ENCODE peak calls at places on chromosomes 5 and 9, in four cellular contexts. One of them, this sample, is unnamed.

GRCh38 chr5:174454464-174454863 is 269.9 kb upstream of the MSX2 start:
- DNase-seq in tibial nerve: no peak
- DNase-seq in foreskin fibroblast: no peak
- DNase-seq in AG04450: no peak
- DNase-seq in this sample: no peak

GRCh38 chr5:76715734-76716455 is at the start of gene F2R:
- DNase-seq in tibial nerve: no peak
- DNase-seq in foreskin fibroblast: peak; percentile 43
- DNase-seq in AG04450: no peak
- DNase-seq in this sample: no peak

GRCh38 chr5:95081500-95082355 is 203.2 kb downstream of the MCTP1 start:
- DNase-seq in tibial nerve: peak; percentile 26
- DNase-seq in foreskin fibroblast: peak; percentile 67
- DNase-seq in AG04450: peak; percentile 63
- DNase-seq in this sample: peak; percentile 69

GRCh38 chr9:34520505-34521385 is 2.0 kb downstream of the ENHO start:
- DNase-seq in AG04450: no peak
- DNase-seq in foreskin fibroblast: no peak
- DNase-seq in tibial nerve: no peak
- DNase-seq in this sample: no peak

GRCh38 chr5:26482817-26483375 is 555.5 kb downstream of the CDH9 start:
- DNase-seq in tibial nerve: no peak
- DNase-seq in foreskin fibroblast: no peak
- DNase-seq in AG04450: no peak
- DNase-seq in this sample: no peak

GRCh38 chr9:77449177-77450092 is 198.7 kb downstream of the GNA14 start:
- DNase-seq in tibial nerve: no peak
- DNase-seq in AG04450: no peak
- DNase-seq in foreskin fibroblast: no peak
- DNase-seq in this sample: no peak

GRCh38 chr5:135139397-135140134 is 105.5 kb upstream of the PITX1 start:
- DNase-seq in tibial nerve: no peak
- DNase-seq in AG04450: peak; percentile 92
- DNase-seq in foreskin fibroblast: peak; percentile 84
- DNase-seq in this sample: peak; percentile 47

GRCh38 chr5:173880306-173880985 is 7.7 kb upstream of the CPEB4 start:
- DNase-seq in AG04450: peak; percentile 92
- DNase-seq in tibial nerve: no peak
- DNase-seq in foreskin fibroblast: peak; percentile 83
- DNase-seq in this sample: no peak

GRCh38 chr9:108933231-108933630 is 693 bp downstream of the ELP1 start:
- DNase-seq in AG04450: no peak
- DNase-seq in foreskin fibroblast: peak; percentile 20
- DNase-seq in tibial nerve: no peak
- DNase-seq in this sample: peak; percentile 10

GRCh38 chr9:109297899-109298298 is 23.0 kb downstream of the EPB41L4B start:
- DNase-seq in tibial nerve: no peak
- DNase-seq in AG04450: no peak
- DNase-seq in foreskin fibroblast: peak; percentile 16
- DNase-seq in this sample: no peak

GRCh38 chr9:136527721-136528710 is 17.8 kb downstream of the NOTCH1 start:
- DNase-seq in AG04450: no peak
- DNase-seq in tibial nerve: no peak
- DNase-seq in foreskin fibroblast: no peak
- DNase-seq in this sample: no peak

GRCh38 chr5:35357973-35358372 is 127.7 kb upstream of the PRLR start:
- DNase-seq in tibial nerve: no peak
- DNase-seq in AG04450: no peak
- DNase-seq in foreskin fibroblast: no peak
- DNase-seq in this sample: no peak

GRCh38 chr9:129166962-129167557 is 11.0 kb downstream of the IER5L start:
- DNase-seq in AG04450: no peak
- DNase-seq in foreskin fibroblast: peak; percentile 75
- DNase-seq in tibial nerve: no peak
- DNase-seq in this sample: no peak

GRCh38 chr5:17255471-17256016 is 38.1 kb downstream of the BASP1 start:
- DNase-seq in foreskin fibroblast: no peak
- DNase-seq in AG04450: no peak
- DNase-seq in tibial nerve: no peak
- DNase-seq in this sample: no peak

GRCh38 chr9:98410185-98410697 is 154.8 kb upstream of the TBC1D2 start:
- DNase-seq in AG04450: peak; percentile 73
- DNase-seq in tibial nerve: no peak
- DNase-seq in foreskin fibroblast: peak; percentile 71
- DNase-seq in this sample: no peak

GRCh38 chr5:43467100-43467499 is 16.6 kb downstream of the TMEM267 start:
- DNase-seq in foreskin fibroblast: no peak
- DNase-seq in tibial nerve: no peak
- DNase-seq in AG04450: no peak
- DNase-seq in this sample: no peak

GRCh38 chr9:97794666-97795065 is 58.4 kb upstream of the FOXE1 start:
- DNase-seq in foreskin fibroblast: no peak
- DNase-seq in tibial nerve: no peak
- DNase-seq in AG04450: no peak
- DNase-seq in this sample: no peak

GRCh38 chr9:69811329-69811989 is 9.2 kb upstream of the CFAP95 start:
- DNase-seq in tibial nerve: no peak
- DNase-seq in foreskin fibroblast: no peak
- DNase-seq in AG04450: no peak
- DNase-seq in this sample: no peak

DNA sequence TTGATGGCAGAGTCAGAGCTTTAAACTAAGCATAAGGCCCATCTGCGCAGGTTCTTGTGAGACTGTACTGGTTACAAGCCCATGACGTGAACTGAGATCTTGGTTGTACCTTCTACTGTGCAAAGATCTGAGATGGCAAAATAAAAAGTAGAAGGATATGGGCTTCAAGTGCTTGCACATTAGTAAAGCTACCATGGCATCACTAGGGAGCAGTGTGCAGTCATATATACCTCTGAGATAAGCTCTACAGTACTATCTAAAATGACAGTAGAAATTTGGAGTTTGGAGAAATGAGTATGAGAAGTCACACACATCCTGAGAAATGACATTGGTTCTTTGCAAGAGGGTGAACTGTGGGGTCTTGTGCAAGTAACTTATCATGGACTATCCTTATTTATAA is 408.2 kb upstream of the PRR16 start:
- DNase-seq in tibial nerve: no peak
- DNase-seq in AG04450: peak; percentile 21
- DNase-seq in foreskin fibroblast: peak; percentile 61
- DNase-seq in this sample: peak; percentile 6
- TF ChIP-seq CTCF in tibial nerve: no peak
- TF ChIP-seq CTCF in AG04450: peak; percentile 61
- TF ChIP-seq CTCF in foreskin fibroblast: peak; percentile 50
- TF ChIP-seq CTCF in this sample: peak; percentile 60

DNA sequence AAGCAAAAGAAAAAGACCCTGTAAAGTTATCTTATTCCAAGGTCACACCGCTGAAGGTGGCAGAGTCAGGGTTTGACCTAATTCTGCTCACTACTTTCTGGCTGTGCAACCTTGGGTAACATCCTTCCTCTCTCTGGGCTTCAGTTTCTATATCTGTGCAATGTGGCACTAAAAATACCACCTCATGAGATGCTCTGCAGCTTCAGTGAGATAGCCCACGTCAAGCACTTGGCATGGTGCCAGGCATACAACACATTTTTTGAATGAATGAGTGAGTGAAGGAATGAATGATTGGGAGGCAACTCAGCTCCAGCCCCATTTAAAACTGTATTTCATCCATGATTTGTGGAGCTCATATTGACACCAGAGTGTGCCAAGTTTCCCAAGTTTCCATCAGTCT is 62.3 kb downstream of the FOXI1 start:
- DNase-seq in AG04450: no peak
- DNase-seq in tibial nerve: no peak
- DNase-seq in foreskin fibroblast: no peak
- DNase-seq in this sample: no peak
- H3K4me3 ChIP-seq in AG04450: no peak overlapping the region
- H3K4me3 ChIP-seq in tibial nerve: no peak overlapping the region
- H3K4me3 ChIP-seq in foreskin fibroblast: no peak overlapping the region
- H3K4me3 ChIP-seq in this sample: no peak overlapping the region

DNA sequence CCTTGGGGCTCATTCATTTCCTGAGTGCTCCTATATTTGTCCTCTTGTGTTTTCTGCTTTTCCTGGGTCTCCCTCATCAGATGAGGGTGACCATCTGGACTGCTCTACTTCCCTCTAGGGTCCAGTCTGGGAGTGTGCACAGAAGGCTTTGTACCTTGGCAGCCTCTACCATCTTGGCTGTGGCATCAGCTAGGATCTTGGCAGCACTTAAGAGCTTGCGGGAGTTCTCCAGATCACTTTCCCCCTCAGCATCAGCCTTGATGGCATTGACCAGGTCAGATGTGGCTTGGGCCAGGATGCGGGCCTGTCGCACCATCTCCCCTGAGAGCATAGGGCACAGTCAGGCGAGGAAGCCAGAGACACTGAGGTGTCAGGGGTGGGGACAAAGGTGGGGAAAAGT is 15.8 kb downstream of the TLN1 start:
- DNase-seq in foreskin fibroblast: no peak
- DNase-seq in AG04450: no peak
- DNase-seq in tibial nerve: no peak
- DNase-seq in this sample: no peak
- TF ChIP-seq CTCF in foreskin fibroblast: peak; percentile 6
- TF ChIP-seq CTCF in AG04450: peak; percentile 12
- TF ChIP-seq CTCF in tibial nerve: no peak
- TF ChIP-seq CTCF in this sample: peak; percentile 21

DNA sequence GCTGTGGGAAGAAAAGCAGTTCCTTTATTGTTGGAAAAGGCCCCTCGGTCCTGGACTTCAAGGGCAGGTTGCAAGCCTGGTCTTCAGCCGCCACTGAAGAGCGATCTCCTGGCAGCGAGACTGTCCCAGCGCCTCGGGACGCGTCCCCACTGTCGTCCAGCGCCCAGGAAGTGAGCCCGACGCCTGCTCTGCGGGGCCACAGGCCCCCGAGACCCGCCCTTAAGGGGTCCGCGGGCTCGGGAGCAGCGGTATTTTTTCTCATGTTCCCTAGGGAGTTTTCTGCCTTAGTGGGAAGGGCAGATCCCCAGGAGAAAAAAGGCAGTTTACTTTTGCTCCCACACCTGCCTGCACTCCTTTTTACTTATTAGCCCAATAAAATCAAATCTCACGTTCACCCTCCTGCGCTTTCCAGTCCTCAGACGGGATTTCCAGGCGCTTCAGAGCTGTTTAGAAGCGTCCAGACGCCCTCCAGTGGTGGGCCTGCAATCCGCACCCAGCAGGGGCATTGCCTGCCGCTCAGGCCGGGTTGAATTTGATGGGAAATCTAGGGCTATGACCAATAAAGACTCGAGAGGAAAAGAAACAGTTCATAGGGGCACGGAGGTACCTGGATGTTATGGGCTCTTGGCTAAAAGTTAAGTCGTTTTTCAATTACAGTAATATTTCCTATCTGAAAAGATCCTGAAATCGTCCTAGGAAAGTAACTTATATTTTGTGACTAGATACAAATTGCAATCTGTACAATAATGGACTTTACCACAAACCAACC is 2.8 kb upstream of the EFNA5 start:
- DNase-seq in AG04450: peak; percentile 68
- DNase-seq in foreskin fibroblast: peak; percentile 87
- DNase-seq in tibial nerve: peak; percentile 71
- DNase-seq in this sample: peak; percentile 76
- H3K4me3 ChIP-seq in AG04450: peak overlapping the region; percentile 70
- H3K4me3 ChIP-seq in foreskin fibroblast: peak overlapping the region; percentile 80
- H3K4me3 ChIP-seq in tibial nerve: peak overlapping the region; percentile 41
- H3K4me3 ChIP-seq in this sample: peak overlapping the region; percentile 83

GRCh38 chr5:100479079-100479688 is 56.0 kb upstream of the FAM174A start:
- DNase-seq in AG04450: no peak
- DNase-seq in foreskin fibroblast: no peak
- DNase-seq in tibial nerve: no peak
- DNase-seq in this sample: no peak
- TF ChIP-seq CTCF in AG04450: peak; percentile 56
- TF ChIP-seq CTCF in foreskin fibroblast: peak; percentile 39
- TF ChIP-seq CTCF in tibial nerve: no peak
- TF ChIP-seq CTCF in this sample: peak; percentile 86

GRCh38 chr9:15225564-15226126 is 81.4 kb downstream of the TTC39B start:
- DNase-seq in tibial nerve: no peak
- DNase-seq in foreskin fibroblast: no peak
- DNase-seq in AG04450: no peak
- DNase-seq in this sample: no peak
- H3K4me3 ChIP-seq in tibial nerve: no peak overlapping the region
- H3K4me3 ChIP-seq in foreskin fibroblast: no peak overlapping the region
- H3K4me3 ChIP-seq in AG04450: no peak overlapping the region
- H3K4me3 ChIP-seq in this sample: no peak overlapping the region

GRCh38 chr9:90873422-90873821 is 71.8 kb downstream of the SYK start:
- DNase-seq in tibial nerve: no peak
- DNase-seq in foreskin fibroblast: no peak
- DNase-seq in AG04450: no peak
- DNase-seq in this sample: no peak

GRCh38 chr9:90870646-90871326 is 69.2 kb downstream of the SYK start:
- DNase-seq in AG04450: no peak
- DNase-seq in foreskin fibroblast: peak; percentile 16
- DNase-seq in tibial nerve: no peak
- DNase-seq in this sample: peak; percentile 4

GRCh38 chr9:90871327-90871935 is 69.8 kb downstream of the SYK start:
- DNase-seq in AG04450: no peak
- DNase-seq in foreskin fibroblast: no peak
- DNase-seq in tibial nerve: no peak
- DNase-seq in this sample: no peak

GRCh38 chr9:90872835-90873294 is 71.2 kb downstream of the SYK start:
- DNase-seq in AG04450: no peak
- DNase-seq in tibial nerve: no peak
- DNase-seq in foreskin fibroblast: no peak
- DNase-seq in this sample: no peak

DNA sequence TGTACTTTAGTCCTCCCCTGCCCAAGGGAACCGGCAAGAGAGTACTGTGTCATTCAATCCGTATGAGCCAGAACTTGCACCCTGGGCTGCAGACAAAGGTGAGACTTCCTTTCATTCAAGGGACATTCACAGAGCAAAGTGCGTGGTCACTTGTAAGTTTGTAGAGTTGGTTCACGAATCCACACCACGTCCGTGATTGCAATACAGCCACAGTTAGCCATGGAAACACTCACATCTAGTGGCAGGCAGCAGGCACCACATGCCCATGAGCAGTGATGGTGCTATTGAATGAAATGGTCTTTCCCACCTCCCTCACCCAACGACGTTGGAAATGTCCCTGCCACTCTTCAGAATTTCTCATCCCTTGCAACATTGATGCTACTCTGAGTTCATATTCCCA is 72.6 kb downstream of the SYK start:
- DNase-seq in tibial nerve: no peak
- DNase-seq in AG04450: no peak
- DNase-seq in foreskin fibroblast: no peak
- DNase-seq in this sample: no peak
- TF ChIP-seq CTCF in tibial nerve: no peak
- TF ChIP-seq CTCF in AG04450: no peak
- TF ChIP-seq CTCF in foreskin fibroblast: no peak
- TF ChIP-seq CTCF in this sample: no peak

This sample was measured in epithelial cell of proximal tubule.